ENCODE peak calls at places on chromosomes 12 and 14, in nine cellular contexts. K is brain microvascular endothelial cell; I is SK-N-SH; Y is body of pancreas; S is CD4-positive, CD25-positive, alpha-beta regulatory T cell; M is aorta; D is stomach; E is right lobe of liver; A is uterus. Z is an unnamed sample.

GRCh38 chr12:125271850-125272249 is 206.6 kb downstream of the AACS start:
- DNase-seq in K (no peak), I (no peak), Y (no peak), S (no peak), M (no peak), D (no peak), E (no peak), A (no peak), Z (no peak)

GRCh38 chr14:23076785-23077408 is 18.0 kb downstream of the ACIN1 start:
- DNase-seq in K (no peak), I (peak; percentile 48), Y (no peak), S (peak; percentile 47), M (no peak), D (no peak), E (no peak), A (no peak), Z (no peak)

GRCh38 chr12:124018526-124018925 is 45.5 kb downstream of the ZNF664 start:
- DNase-seq in K (no peak), I (no peak), Y (no peak), S (no peak), M (no peak), D (no peak), E (no peak), A (no peak), Z (no peak)

GRCh38 chr12:2306012-2306411 is 253.2 kb downstream of the CACNA1C start:
- DNase-seq in K (peak; percentile 23), I (no peak), Y (no peak), S (no peak), M (no peak), D (no peak), E (no peak), A (no peak), Z (no peak)

GRCh38 chr12:117188961-117189724 is 1.1 kb downstream of the FBXO21 start:
- DNase-seq in K (peak; percentile 17), I (no peak), Y (no peak), S (no peak), M (no peak), D (no peak), E (no peak), A (no peak), Z (no peak)

GRCh38 chr14:81565441-81566290 is 32.0 kb upstream of the SEL1L start:
- DNase-seq in K (peak; percentile 5), I (no peak), Y (peak; percentile 63), S (no peak), M (no peak), D (no peak), E (no peak), A (no peak), Z (no peak)

GRCh38 chr14:67444395-67444794 is 32.4 kb upstream of the PLEK2 start:
- DNase-seq in K (no peak), I (no peak), Y (no peak), S (no peak), M (no peak), D (no peak), E (no peak), A (no peak), Z (no peak)

GRCh38 chr12:93729934-93730333 is 52.8 kb downstream of the CRADD start:
- DNase-seq in K (no peak), I (no peak), Y (no peak), S (no peak), M (no peak), D (no peak), E (no peak), A (no peak), Z (no peak)

GRCh38 chr12:109445224-109445623 is 31.9 kb downstream of the KCTD10 start:
- DNase-seq in K (peak; percentile 14), I (no peak), Y (no peak), S (no peak), M (no peak), D (no peak), E (no peak), A (no peak), Z (no peak)

GRCh38 chr12:122545855-122546254 is 18.8 kb downstream of the KNTC1 start:
- DNase-seq in K (no peak), I (no peak), Y (no peak), S (no peak), M (no peak), D (no peak), E (no peak), A (no peak), Z (no peak)

GRCh38 chr12:119308743-119309456 is 25.6 kb upstream of the CCDC60 start:
- DNase-seq in K (no peak), I (no peak), Y (no peak), S (no peak), M (no peak), D (no peak), E (no peak), A (no peak), Z (no peak)
- H3K4me3 ChIP-seq in K (no peak overlapping the region), I (no peak overlapping the region), Y (no peak overlapping the region), S (no peak overlapping the region), M (no peak overlapping the region), D (no peak overlapping the region), E (no peak overlapping the region), A (no peak overlapping the region), Z (no peak overlapping the region)

GRCh38 chr12:46559311-46559710 is 186.7 kb upstream of the SLC38A2 start:
- DNase-seq in K (no peak), I (no peak), Y (no peak), S (no peak), M (no peak), D (no peak), E (no peak), A (no peak), Z (no peak)
- H3K4me3 ChIP-seq in K (no peak overlapping the region), I (no peak overlapping the region), Y (no peak overlapping the region), S (no peak overlapping the region), M (no peak overlapping the region), D (no peak overlapping the region), E (no peak overlapping the region), A (no peak overlapping the region), Z (no peak overlapping the region)

GRCh38 chr14:102544034-102544744 is 34.6 kb upstream of the ANKRD9 start:
- DNase-seq in K (no peak), I (peak; percentile 27), Y (no peak), S (no peak), M (no peak), D (no peak), E (no peak), A (no peak), Z (no peak)
- H3K4me3 ChIP-seq in K (no peak overlapping the region), I (no peak overlapping the region), Y (no peak overlapping the region), S (no peak overlapping the region), M (no peak overlapping the region), D (peak overlapping the region; percentile 24), E (no peak overlapping the region), A (no peak overlapping the region), Z (no peak overlapping the region)

GRCh38 chr14:104799657-104800599 is 973 bp upstream of the ZBTB42 start:
- DNase-seq in K (peak; percentile 24), I (peak; percentile 97), Y (peak; percentile 93), S (peak; percentile 75), M (peak; percentile 94), D (peak; percentile 90), E (peak; percentile 92), A (peak; percentile 88), Z (peak; percentile 85)
- H3K4me3 ChIP-seq in K (peak overlapping the region; percentile 49), I (peak overlapping the region; percentile 67), Y (no peak overlapping the region), S (no peak overlapping the region), M (peak overlapping the region; percentile 55), D (peak overlapping the region; percentile 71), E (peak overlapping the region; percentile 44), A (peak overlapping the region; percentile 60), Z (no peak overlapping the region)

GRCh38 chr14:47392351-47392750 is 283.1 kb downstream of the MDGA2 start:
- DNase-seq in K (peak; percentile 56), I (no peak), Y (no peak), S (no peak), M (no peak), D (no peak), E (no peak), A (no peak), Z (no peak)

GRCh38 chr14:47389520-47389919 is 285.9 kb downstream of the MDGA2 start:
- DNase-seq in K (no peak), I (no peak), Y (no peak), S (no peak), M (no peak), D (no peak), E (no peak), A (no peak), Z (no peak)

GRCh38 chr14:47391105-47391504 is 284.3 kb downstream of the MDGA2 start:
- DNase-seq in K (no peak), I (no peak), Y (no peak), S (no peak), M (no peak), D (no peak), E (no peak), A (no peak), Z (no peak)
- H3K4me3 ChIP-seq in K (no peak overlapping the region), I (no peak overlapping the region), Y (no peak overlapping the region), S (no peak overlapping the region), M (no peak overlapping the region), D (no peak overlapping the region), E (no peak overlapping the region), A (no peak overlapping the region), Z (no peak overlapping the region)

GRCh38 chr14:74841230-74842207 is 34.4 kb downstream of the PROX2 start:
- DNase-seq in K (no peak), I (no peak), Y (no peak), S (peak; percentile 33), M (no peak), D (no peak), E (no peak), A (no peak), Z (no peak)
- H3K4me3 ChIP-seq in K (no peak overlapping the region), I (no peak overlapping the region), Y (no peak overlapping the region), S (peak overlapping the region; percentile 23), M (no peak overlapping the region), D (no peak overlapping the region), E (no peak overlapping the region), A (no peak overlapping the region), Z (no peak overlapping the region)